ENCODE peak calls at places on chromosomes 2 and 18, in eight cellular contexts. A is AG04449, L is ovary, V is fibroblast of lung, P is NCI-H1105 treated with DMSO at 0.1 percent for 48 hours, Z is activated T-cell treated with anti-CD3 and anti-CD28 coated beads for 1 hour, F is HTR-8/SVneo, G is astrocyte of the spinal cord. J is an unnamed sample.

GRCh38 chr2:54984476-54984875 is 65.8 kb downstream of the RTN4 start:
- DNase-seq in L (no peak), F (no peak), P (no peak), Z (no peak), V (no peak), A (no peak), G (peak), J (no peak)

GRCh38 chr2:236561874-236562273 is 7.8 kb upstream of the ACKR3 start:
- DNase-seq in L (no peak), A (no peak), Z (no peak), V (no peak), P (no peak), F (no peak), G (no peak), J (no peak)

GRCh38 chr2:114089636-114090325 is 199.9 kb downstream of the ACTR3 start:
- DNase-seq in A (no peak), F (no peak), Z (no peak), L (no peak), P (no peak), G (no peak), V (no peak), J (peak)

GRCh38 chr2:134782792-134783191 is 55.6 kb upstream of the ACMSD start:
- DNase-seq in Z (no peak), V (peak), G (peak), P (no peak), F (no peak), A (no peak), L (no peak), J (no peak)

GRCh38 chr2:70367722-70368323 is 66.0 kb upstream of the FAM136A start:
- DNase-seq in L (no peak), V (peak), Z (no peak), G (peak), P (peak), F (no peak), A (no peak), J (no peak)

GRCh38 chr2:128178144-128178649 is 87.2 kb downstream of the UGGT1 start:
- DNase-seq in V (no peak), L (no peak), Z (no peak), P (no peak), F (no peak), A (no peak), G (no peak), J (no peak)

GRCh38 chr2:43176449-43176848 is 50.0 kb downstream of the ZFP36L2 start:
- DNase-seq in F (no peak), L (no peak), Z (no peak), G (no peak), P (no peak), A (no peak), V (no peak), J (no peak)

GRCh38 chr18:23634692-23635091 is 28.0 kb downstream of the ANKRD29 start:
- DNase-seq in G (no peak), Z (no peak), L (no peak), V (no peak), F (no peak), P (no peak), A (no peak), J (no peak)

GRCh38 chr18:65409266-65409665 is 341.5 kb upstream of the CDH7 start:
- DNase-seq in P (peak), G (no peak), L (no peak), F (no peak), A (no peak), V (no peak), Z (no peak), J (no peak)

GRCh38 chr2:128187032-128187654 is 96.1 kb downstream of the UGGT1 start:
- DNase-seq in L (no peak), F (no peak), A (peak), G (peak), Z (no peak), P (no peak), V (peak), J (peak)

GRCh38 chr2:128268611-128269357 is 49.9 kb downstream of the HS6ST1 start:
- DNase-seq in F (no peak), G (no peak), P (no peak), L (no peak), Z (no peak), V (no peak), A (no peak), J (no peak)

GRCh38 chr2:189657867-189658266 is 3.4 kb upstream of the ASNSD1 start:
- DNase-seq in V (no peak), P (no peak), A (peak), L (peak), Z (no peak), G (peak), F (no peak), J (no peak)

GRCh38 chr2:127996160-127996559 is 31.7 kb downstream of the SAP130 start:
- DNase-seq in P (no peak), V (no peak), G (no peak), Z (no peak), L (no peak), F (no peak), A (no peak), J (no peak)

GRCh38 chr2:146677280-146677679 is 1167.5 kb upstream of the ACVR2A start:
- DNase-seq in L (no peak), A (no peak), G (no peak), V (no peak), Z (no peak), P (no peak), F (no peak), J (no peak)

GRCh38 chr2:204468689-204469429 is 76.4 kb upstream of the PARD3B start:
- DNase-seq in Z (no peak), P (no peak), L (no peak), F (no peak), A (no peak), G (peak), V (peak), J (peak)

GRCh38 chr2:149313512-149313972 is 16.8 kb upstream of the LYPD6 start:
- DNase-seq in G (peak), P (peak), F (peak), Z (no peak), A (no peak), V (peak), L (no peak), J (no peak)

GRCh38 chr18:36352384-36352783 is 54.9 kb downstream of the FHOD3 start:
- DNase-seq in V (peak), A (peak), Z (no peak), G (peak), L (no peak), P (no peak), F (no peak), J (peak)

GRCh38 chr18:2625217-2625616 is 30.3 kb upstream of the SMCHD1 start:
- DNase-seq in L (no peak), V (no peak), Z (no peak), A (no peak), F (no peak), G (no peak), P (no peak), J (no peak)

GRCh38 chr2:102453497-102453896 is 19.5 kb upstream of the SLC9A4 start:
- DNase-seq in L (no peak), V (no peak), G (no peak), A (no peak), Z (no peak), P (peak), F (no peak), J (no peak)

GRCh38 chr2:7919510-7919909 is 762.3 kb upstream of the ID2 start:
- DNase-seq in V (no peak), A (no peak), F (no peak), L (no peak), P (no peak), Z (no peak), G (no peak), J (no peak)

GRCh38 chr2:65355190-65355831 is 77.1 kb downstream of the SPRED2 start:
- DNase-seq in Z (no peak), A (no peak), F (no peak), L (no peak), V (no peak), G (no peak), P (no peak), J (no peak)

J was measured in AG09309.